ENCODE peak calls at places on chromosome 5, in nine cellular contexts. A is colonic mucosa, J is endothelial cell of umbilical vein, P is left ventricle myocardium inferior, U is fibroblast of pulmonary artery, E is choroid plexus epithelial cell, X is breast epithelium, K is mucosa of descending colon, Y is DND-41. N is an unnamed sample.

GRCh38 chr5:136781464-136781863 is 416.1 kb upstream of the TRPC7 start:
- DNase-seq in A (no peak), J (no peak), P (no peak), U (peak), E (peak), X (no peak), K (no peak), Y (no peak), N (no peak)

GRCh38 chr5:133445744-133446143 is 166.6 kb downstream of the FSTL4 start:
- DNase-seq in A (no peak), J (no peak), P (no peak), U (no peak), E (no peak), X (no peak), K (no peak), Y (no peak), N (no peak)

GRCh38 chr5:124740991-124741583 is 5.4 kb downstream of the ZNF608 start:
- DNase-seq in A (no peak), J (no peak), P (no peak), U (no peak), E (peak), X (no peak), K (no peak), Y (no peak), N (no peak)

GRCh38 chr5:173027905-173028304 is 28.2 kb upstream of the CREBRF start:
- DNase-seq in A (no peak), J (no peak), P (no peak), U (no peak), E (no peak), X (no peak), K (no peak), Y (no peak), N (no peak)

GRCh38 chr5:106080540-106080939 is 1590.2 kb downstream of the EFNA5 start:
- DNase-seq in A (no peak), J (no peak), P (no peak), U (no peak), E (no peak), X (no peak), K (no peak), Y (no peak), N (no peak)

GRCh38 chr5:149317281-149318048 is 27.8 kb upstream of the GRPEL2 start:
- DNase-seq in A (peak), J (peak), P (no peak), U (peak), E (peak), X (no peak), K (no peak), Y (peak), N (no peak)

GRCh38 chr5:93503598-93504067 is 77.4 kb downstream of the NR2F1-AS1 start:
- DNase-seq in A (no peak), J (peak), P (no peak), U (peak), E (peak), X (no peak), K (no peak), Y (no peak), N (no peak)

GRCh38 chr5:157506981-157507780 is 47.2 kb downstream of the NIPAL4 start:
- DNase-seq in A (peak), J (peak), P (no peak), U (peak), E (no peak), X (no peak), K (peak), Y (no peak), N (no peak)

GRCh38 chr5:31889131-31889561 is 250.2 kb downstream of the PDZD2 start:
- DNase-seq in A (no peak), J (no peak), P (no peak), U (no peak), E (no peak), X (no peak), K (no peak), Y (no peak), N (no peak)

GRCh38 chr5:37996918-37997317 is 157.1 kb upstream of the GDNF start:
- DNase-seq in A (no peak), J (no peak), P (no peak), U (no peak), E (no peak), X (no peak), K (no peak), Y (no peak), N (no peak)

GRCh38 chr5:74517700-74518099 is 122.8 kb downstream of the ENC1 start:
- DNase-seq in A (no peak), J (peak), P (no peak), U (peak), E (peak), X (no peak), K (no peak), Y (no peak), N (no peak)

GRCh38 chr5:73454379-73455036 is 5.9 kb upstream of the FOXD1 start:
- DNase-seq in A (peak), J (peak), P (no peak), U (peak), E (peak), X (no peak), K (no peak), Y (peak), N (no peak)

DNA sequence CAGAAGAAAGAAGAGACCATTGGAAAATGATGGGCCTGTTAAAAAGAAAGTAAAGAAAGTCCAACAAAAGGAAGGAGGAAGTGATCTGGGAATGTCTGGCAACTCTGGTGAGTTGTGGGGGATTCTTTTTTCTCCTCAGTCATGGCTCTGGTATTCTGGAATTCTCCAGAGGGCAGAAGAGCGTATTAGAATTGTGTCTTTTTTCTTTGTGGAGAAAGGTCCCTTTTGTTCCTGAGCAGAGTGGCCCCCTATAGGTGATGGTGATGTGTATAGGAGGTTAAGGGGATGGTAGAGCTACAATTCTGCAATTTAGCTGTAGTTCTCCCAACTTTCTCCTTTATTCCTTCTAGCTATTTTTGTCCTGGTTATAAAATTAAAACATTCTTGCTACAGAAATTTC is 1.6 kb upstream of the DHFR start:
- DNase-seq in A (no peak), J (no peak), P (no peak), U (no peak), E (no peak), X (no peak), K (no peak), Y (no peak), N (no peak)
- TF ChIP-seq CTCF in A (no peak), J (no peak), P (no peak), U (no peak), E (peak), X (no peak), K (no peak), Y (peak), N (no peak)

GRCh38 chr5:66009277-66009676 is 82.9 kb downstream of the ERBIN start:
- DNase-seq in A (no peak), J (no peak), P (no peak), U (no peak), E (no peak), X (no peak), K (no peak), Y (no peak), N (no peak)

GRCh38 chr5:66013906-66014305 is 87.5 kb downstream of the ERBIN start:
- DNase-seq in A (no peak), J (no peak), P (no peak), U (no peak), E (no peak), X (no peak), K (no peak), Y (no peak), N (no peak)

GRCh38 chr5:66010476-66010875 is 84.1 kb downstream of the ERBIN start:
- DNase-seq in A (no peak), J (no peak), P (no peak), U (peak), E (peak), X (no peak), K (no peak), Y (no peak), N (no peak)

GRCh38 chr5:66015296-66015960 is 89.1 kb downstream of the ERBIN start:
- DNase-seq in A (no peak), J (peak), P (no peak), U (peak), E (peak), X (no peak), K (no peak), Y (no peak), N (no peak)

DNA sequence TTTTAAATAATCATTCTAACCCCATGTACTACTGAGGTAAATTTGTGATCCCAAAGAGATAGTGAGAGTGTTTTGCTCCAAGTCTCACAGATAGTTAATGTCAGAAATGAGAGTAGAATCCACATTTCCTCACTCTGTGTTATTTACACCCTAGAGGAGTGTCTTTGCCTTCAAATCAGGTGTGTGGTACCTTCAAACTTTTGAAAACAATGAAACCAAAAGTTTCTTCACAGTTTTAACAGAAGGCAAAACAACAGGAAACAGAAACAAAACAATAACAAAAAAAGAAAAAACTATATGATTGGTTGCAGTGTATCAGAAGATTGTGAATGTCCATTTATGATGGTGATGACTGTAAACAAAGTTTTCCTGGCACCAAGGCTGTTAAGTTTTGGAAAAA is 85.9 kb downstream of the ERBIN start:
- DNase-seq in A (no peak), J (no peak), P (no peak), U (no peak), E (no peak), X (no peak), K (no peak), Y (no peak), N (no peak)
- H3K4me3 ChIP-seq in A (no peak), J (no peak), P (no peak), U (no peak), E (no peak), X (no peak), K (no peak), Y (no peak), N (no peak)

DNA sequence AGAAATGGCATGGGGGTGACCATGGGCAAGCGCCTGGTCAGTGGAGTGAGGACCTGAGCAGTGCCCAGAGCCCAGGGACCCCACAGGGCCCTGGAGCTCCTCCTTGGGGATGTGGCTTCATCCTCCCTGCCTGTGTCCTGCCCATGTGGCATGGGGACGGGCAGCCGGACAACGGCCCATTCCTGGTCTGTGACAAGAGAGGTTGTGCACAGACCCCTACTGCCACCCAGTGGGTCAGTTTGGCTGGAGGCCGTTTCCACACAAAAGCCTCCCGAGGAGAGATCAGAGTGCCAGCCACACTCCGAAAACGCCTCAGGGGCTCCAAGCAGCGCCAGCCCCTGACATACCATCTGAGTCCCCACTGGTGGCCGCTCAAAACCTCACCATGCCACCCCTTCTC is 19.8 kb downstream of the SLC6A18 start:
- DNase-seq in A (no peak), J (no peak), P (no peak), U (no peak), E (no peak), X (no peak), K (no peak), Y (no peak), N (no peak)
- TF ChIP-seq CTCF in A (no peak), J (no peak), P (no peak), U (no peak), E (no peak), X (no peak), K (no peak), Y (no peak), N (no peak)

GRCh38 chr5:168613996-168614395 is 34.8 kb upstream of the PANK3 start:
- DNase-seq in A (peak), J (no peak), P (no peak), U (no peak), E (no peak), X (no peak), K (no peak), Y (no peak), N (no peak)

GRCh38 chr5:168612123-168612522 is 33.0 kb upstream of the PANK3 start:
- DNase-seq in A (no peak), J (no peak), P (no peak), U (peak), E (peak), X (no peak), K (no peak), Y (no peak), N (no peak)

GRCh38 chr5:168614661-168615060 is 35.5 kb upstream of the PANK3 start:
- DNase-seq in A (no peak), J (no peak), P (no peak), U (no peak), E (no peak), X (no peak), K (no peak), Y (no peak), N (no peak)

GRCh38 chr5:168613396-168613795 is 34.2 kb upstream of the PANK3 start:
- DNase-seq in A (no peak), J (no peak), P (no peak), U (no peak), E (no peak), X (no peak), K (no peak), Y (no peak), N (no peak)

DNA sequence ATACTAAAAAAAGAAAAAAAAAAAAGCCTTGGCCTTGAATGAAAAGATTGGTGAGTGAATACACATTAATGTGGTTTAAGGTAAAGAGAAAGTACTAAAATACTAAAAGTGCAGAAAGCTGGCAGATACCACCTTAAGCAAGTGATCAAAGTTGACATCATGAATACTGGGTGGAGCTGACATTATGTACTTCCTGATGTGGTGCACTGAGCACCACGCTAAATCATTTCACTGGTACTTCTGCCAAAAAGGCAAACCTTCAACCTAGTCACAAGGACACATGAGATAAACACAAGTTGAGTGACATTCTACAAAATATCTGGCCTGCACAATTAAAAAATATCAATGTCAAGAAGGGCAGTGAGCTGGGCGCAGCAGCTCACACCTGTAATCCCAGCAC is 33.8 kb upstream of the PANK3 start:
- DNase-seq in A (peak), J (no peak), P (no peak), U (peak), E (peak), X (no peak), K (no peak), Y (no peak), N (no peak)
- H3K4me3 ChIP-seq in A (no peak), J (no peak), P (no peak), U (no peak), E (no peak), X (no peak), K (no peak), Y (no peak), N (no peak)

GRCh38 chr5:86465052-86465838 is 152.5 kb upstream of the COX7C start:
- DNase-seq in A (no peak), J (no peak), P (no peak), U (no peak), E (no peak), X (no peak), K (no peak), Y (no peak), N (no peak)

GRCh38 chr5:86460519-86460918 is 157.2 kb upstream of the COX7C start:
- DNase-seq in A (no peak), J (no peak), P (no peak), U (no peak), E (no peak), X (no peak), K (no peak), Y (no peak), N (no peak)

GRCh38 chr5:86461169-86461956 is 156.4 kb upstream of the COX7C start:
- DNase-seq in A (no peak), J (no peak), P (no peak), U (peak), E (peak), X (no peak), K (no peak), Y (no peak), N (no peak)

DNA sequence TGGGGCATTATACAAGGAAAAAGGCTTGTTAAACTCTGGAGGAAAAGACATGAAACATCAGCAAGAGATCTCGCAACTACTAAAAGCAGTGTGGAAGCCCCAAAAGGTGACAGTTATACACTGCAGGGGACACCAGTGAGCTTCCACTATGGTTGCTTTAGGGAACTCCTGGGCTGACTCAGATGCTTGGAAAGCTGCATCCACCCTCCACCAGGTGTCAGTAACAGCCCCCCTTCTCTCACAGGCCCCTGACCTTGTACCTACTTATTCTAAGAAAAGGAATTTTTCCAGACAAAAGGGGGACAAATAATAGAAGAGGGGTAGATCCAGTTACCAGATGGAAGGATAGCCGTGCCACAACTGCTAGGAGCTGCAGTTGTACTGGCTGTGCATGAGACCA is 154.4 kb upstream of the COX7C start:
- DNase-seq in A (no peak), J (no peak), P (no peak), U (no peak), E (no peak), X (no peak), K (no peak), Y (no peak), N (no peak)
- TF ChIP-seq CTCF in A (no peak), J (no peak), P (no peak), U (no peak), E (no peak), X (no peak), K (no peak), Y (peak), N (no peak)

GRCh38 chr5:174937201-174938130 is 213.1 kb downstream of the MSX2 start:
- DNase-seq in A (no peak), J (no peak), P (no peak), U (no peak), E (no peak), X (no peak), K (no peak), Y (no peak), N (no peak)
- H3K4me3 ChIP-seq in A (no peak), J (no peak), P (no peak), U (no peak), E (no peak), X (no peak), K (no peak), Y (no peak), N (no peak)

DNA sequence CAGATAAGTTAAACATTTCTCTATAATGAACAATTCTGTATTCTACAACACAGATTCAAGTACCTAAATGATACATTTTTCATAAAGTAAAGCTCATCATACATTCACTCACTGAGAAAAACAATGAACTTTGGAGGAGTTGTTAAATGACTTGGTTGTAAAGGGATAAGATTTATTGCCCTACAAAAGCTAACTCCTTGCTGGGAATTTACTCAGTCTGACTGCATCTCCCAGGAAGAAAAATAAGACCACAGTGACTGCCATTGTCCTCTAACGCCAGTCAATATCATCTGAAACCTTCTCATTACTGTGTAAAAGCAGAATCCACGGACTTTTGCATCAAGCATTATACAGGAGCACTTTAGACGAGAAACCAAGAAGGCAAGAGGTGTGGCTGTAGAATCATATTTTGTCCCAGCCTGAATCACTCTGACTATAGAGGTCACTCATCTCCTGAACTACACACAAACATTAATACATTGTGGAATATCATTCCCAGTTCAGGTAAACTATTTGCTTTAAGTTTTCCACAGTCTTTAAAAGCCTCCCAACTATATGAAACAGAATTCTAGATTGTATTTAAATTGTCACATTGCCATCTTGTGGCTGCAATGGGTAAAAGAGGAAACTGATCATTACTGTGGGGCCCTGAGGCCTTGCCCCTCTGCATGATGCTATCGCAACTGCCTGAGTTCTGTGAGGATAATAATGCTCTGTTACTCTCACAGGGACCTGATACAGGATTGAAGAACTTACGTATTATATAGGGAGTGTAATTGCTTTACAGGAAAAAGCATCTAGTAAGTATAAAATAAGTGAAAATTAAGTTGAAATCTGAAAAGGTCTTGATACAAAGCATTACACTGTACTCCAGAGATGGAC is 142.9 kb downstream of the SLCO4C1 start:
- DNase-seq in A (peak), J (no peak), P (no peak), U (peak), E (peak), X (no peak), K (no peak), Y (peak), N (no peak)
- TF ChIP-seq CTCF in A (peak), J (no peak), P (peak), U (peak), E (peak), X (no peak), K (no peak), Y (peak), N (peak)

N was measured in dorsolateral prefrontal cortex.